ENCODE peak calls at places on chromosomes 2 and 18, in four cellular contexts. T is stimulated activated CD8-positive, alpha-beta memory T cell treated with anti-CD3 and anti-CD28 coated beads, Interleukin-15, amount 100 ng/mL, for 24 hours; V is NCI-H146; R is HEK293T. G is an unnamed sample.

GRCh38 chr18:74453642-74454198 is 3.4 kb downstream of the DIPK1C start:
- DNase-seq in T (no peak), V (no peak), R (no peak), G (no peak)

GRCh38 chr2:216328347-216328746 is 43.9 kb downstream of the MARCHF4 start:
- DNase-seq in T (no peak), V (no peak), R (no peak), G (no peak)

GRCh38 chr2:65198737-65199136 is 28.9 kb upstream of the ACTR2 start:
- DNase-seq in T (no peak), V (no peak), R (no peak), G (peak; percentile 21)

GRCh38 chr2:178285287-178285615 is 90.9 kb downstream of the OSBPL6 start:
- DNase-seq in T (no peak), V (no peak), R (no peak), G (no peak)

GRCh38 chr2:12584337-12584736 is 132.4 kb upstream of the TRIB2 start:
- DNase-seq in T (no peak), V (no peak), R (no peak), G (no peak)

GRCh38 chr2:126059379-126059778 is 596.6 kb upstream of the GYPC start:
- DNase-seq in T (no peak), V (no peak), R (no peak), G (no peak)

GRCh38 chr2:176508984-176509383 is 239.7 kb downstream of the MTX2 start:
- DNase-seq in T (no peak), V (no peak), R (no peak), G (peak; percentile 83)

GRCh38 chr2:44033947-44034346 is 38.2 kb upstream of the LRPPRC start:
- DNase-seq in T (no peak), V (no peak), R (no peak), G (no peak)

GRCh38 chr2:220455389-220455788 is 828.0 kb downstream of the SLC4A3 start:
- DNase-seq in T (no peak), V (no peak), R (no peak), G (no peak)

GRCh38 chr2:157229572-157229971 is 27.9 kb upstream of the GALNT5 start:
- DNase-seq in T (no peak), V (no peak), R (no peak), G (no peak)

GRCh38 chr2:208350610-208351009 is 56.0 kb upstream of the PTH2R start:
- DNase-seq in T (no peak), V (no peak), R (no peak), G (no peak)

GRCh38 chr2:12533337-12533736 is 183.4 kb upstream of the TRIB2 start:
- DNase-seq in T (no peak), V (no peak), R (no peak), G (no peak)

GRCh38 chr2:126880262-126880800 is 18.4 kb upstream of the TEX51 start:
- DNase-seq in T (no peak), V (no peak), R (no peak), G (no peak)

GRCh38 chr2:21229302-21229701 is 105.5 kb downstream of the TDRD15 start:
- DNase-seq in T (no peak), V (no peak), R (no peak), G (no peak)

GRCh38 chr2:44952143-44952805 is 10.8 kb downstream of the SIX3 start:
- DNase-seq in T (no peak), V (peak; percentile 81), R (peak; percentile 75), G (no peak)

GRCh38 chr18:7577706-7578105 is 10.6 kb downstream of the PTPRM start:
- DNase-seq in T (no peak), V (no peak), R (no peak), G (no peak)

GRCh38 chr2:228369400-228370031 is 188.0 kb upstream of the SPHKAP start:
- DNase-seq in T (no peak), V (no peak), R (no peak), G (no peak)

GRCh38 chr18:3520230-3521085 is 70.5 kb downstream of the TGIF1 start:
- DNase-seq in T (no peak), V (no peak), R (no peak), G (no peak)

GRCh38 chr18:48979944-48980890 is 29.5 kb upstream of the SMAD7 start:
- DNase-seq in T (no peak), V (no peak), R (no peak), G (no peak)

GRCh38 chr18:76621782-76622495 is 126.9 kb upstream of the ZNF516 start:
- DNase-seq in T (no peak), V (peak; percentile 92), R (no peak), G (peak; percentile 65)

GRCh38 chr2:50077190-50077589 is 922.9 kb upstream of the FSHR start:
- DNase-seq in T (no peak), V (no peak), R (no peak), G (no peak)

GRCh38 chr2:85326406-85326945 is 1.3 kb downstream of the TGOLN2 start:
- DNase-seq in T (no peak), V (no peak), R (peak; percentile 17), G (no peak)

GRCh38 chr2:182901748-182902147 is 35.3 kb upstream of the FRZB start:
- DNase-seq in T (no peak), V (no peak), R (no peak), G (no peak)

GRCh38 chr2:233867993-233868532 is at the start of gene MSL3B:
- DNase-seq in T (peak; percentile 31), V (peak; percentile 47), R (peak; percentile 60), G (no peak)

G was measured in H4.